ENCODE peak calls at places on chromosomes 3 and 15, in ten cellular contexts. S is SJSA1; R is naive thymus-derived CD4-positive, alpha-beta T cell; P is left ventricle myocardium inferior; J is stomach; Z is uterus; Q is IMR-90; Y is breast epithelium; B is GM23338; M is HL-60. X is an unnamed sample.
A peak's percentile ranks its signal among the peaks of the same experiment; 100 is the strongest.

GRCh38 chr3:76669305-76669704 is 370.6 kb upstream of the ROBO2 start:
- DNase-seq in S (no peak), P (no peak), Q (no peak), J (no peak), B (no peak), R (no peak), M (no peak), Z (no peak), Y (no peak), X (no peak)

GRCh38 chr15:49168026-49168425 is 2.0 kb upstream of the GALK2 start:
- DNase-seq in S (no peak), P (no peak), B (no peak), R (no peak), Q (no peak), Y (no peak), J (no peak), Z (no peak), M (no peak), X (no peak)

GRCh38 chr3:156456771-156457224 is 98.1 kb downstream of the SSR3 start:
- DNase-seq in Q (peak; percentile 13), S (peak; percentile 58), Z (no peak), P (no peak), J (no peak), Y (no peak), M (no peak), R (no peak), B (peak; percentile 63), X (no peak)

GRCh38 chr3:127438951-127439350 is 151.1 kb upstream of the PRR20G start:
- DNase-seq in Y (no peak), M (no peak), P (no peak), Q (no peak), S (no peak), J (peak; percentile 15), Z (no peak), R (no peak), B (no peak), X (peak; percentile 32)

GRCh38 chr15:48861813-48862431 is 16.0 kb upstream of the EID1 start:
- DNase-seq in Y (no peak), M (peak; percentile 63), S (peak; percentile 58), Z (no peak), P (no peak), J (no peak), Q (peak; percentile 82), R (peak; percentile 69), B (peak; percentile 82), X (no peak)

GRCh38 chr3:15120986-15121385 is 22.0 kb upstream of the RBSN start:
- DNase-seq in R (no peak), P (no peak), S (no peak), Z (no peak), M (no peak), B (no peak), J (no peak), Q (no peak), Y (no peak), X (no peak)

GRCh38 chr3:40143283-40144090 is 166.0 kb upstream of the EIF1B start:
- DNase-seq in R (no peak), Z (no peak), P (no peak), Y (no peak), J (no peak), Q (no peak), M (no peak), S (no peak), B (no peak), X (no peak)

GRCh38 chr3:55000546-55000945 is 72.7 kb upstream of the LRTM1 start:
- DNase-seq in S (peak; percentile 46), B (no peak), Y (no peak), P (no peak), M (no peak), Q (peak; percentile 93), J (no peak), R (no peak), Z (no peak), X (no peak)

GRCh38 chr3:155334215-155334896 is 40.9 kb upstream of the STRIT1 start:
- DNase-seq in Z (no peak), P (no peak), Y (no peak), B (no peak), J (no peak), S (no peak), R (no peak), M (no peak), Q (no peak), X (no peak)
- H3K27ac ChIP-seq in Z (no peak overlapping the region), P (no peak overlapping the region), Y (no peak overlapping the region), B (no peak overlapping the region), J (no peak overlapping the region), S (no peak overlapping the region), R (no peak overlapping the region), M (peak overlapping the region; percentile 55), Q (no peak overlapping the region), X (no peak overlapping the region)

DNA sequence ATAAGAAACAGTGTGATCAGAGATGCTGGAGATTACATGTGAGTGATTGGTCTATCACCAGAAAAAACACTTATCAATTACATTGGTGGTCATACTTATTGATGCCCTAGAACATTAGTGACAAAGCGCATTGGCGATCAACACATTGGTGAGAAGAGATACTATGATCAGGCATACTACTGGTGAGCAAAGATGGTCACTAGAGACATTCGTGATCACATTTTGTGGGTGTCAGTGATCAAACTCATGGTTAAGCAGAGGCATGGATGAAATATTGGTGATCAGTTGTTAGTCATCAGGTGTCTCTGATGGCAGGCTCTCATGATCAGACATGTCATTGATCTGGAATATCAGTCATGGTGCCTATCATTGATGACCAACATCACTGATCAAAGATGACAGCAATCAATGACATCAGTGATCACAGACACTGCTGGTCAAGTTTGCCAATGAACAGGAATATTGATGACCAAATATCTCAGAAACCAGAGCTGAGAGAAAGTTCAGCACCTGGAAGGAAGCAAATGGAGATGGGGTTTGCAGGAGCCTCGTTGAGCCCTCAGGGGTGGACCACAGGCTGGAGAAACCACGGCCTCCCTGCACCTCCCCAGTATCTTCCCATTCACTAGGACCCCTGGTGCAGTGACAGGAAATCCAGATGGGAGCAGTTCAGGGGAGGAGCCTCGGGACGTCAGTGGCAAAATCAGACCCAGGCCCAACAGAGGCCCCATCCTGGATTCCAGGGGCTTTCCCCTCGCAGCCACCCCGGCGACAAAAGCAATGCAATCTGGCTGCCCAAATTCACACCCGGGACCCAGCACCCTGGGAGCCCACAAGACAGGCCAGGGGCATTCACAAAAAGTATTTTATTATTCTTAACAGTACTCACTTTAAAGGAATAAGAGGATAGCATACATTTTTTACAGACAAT is 12.2 kb upstream of the DNAJB8 start:
- DNase-seq in P (no peak), Q (no peak), M (no peak), B (no peak), J (no peak), S (no peak), Y (no peak), Z (no peak), R (no peak), X (no peak)
- H3K27me3 ChIP-seq in P (peaks cover 91% of the 10 kb centered on the region), Q (peaks cover 21% of the 10 kb centered on the region), M (no peaks in the 10 kb centered on the region), B (peaks cover 100% of the 10 kb centered on the region), J (peaks cover 5% of the 10 kb centered on the region), S (no peaks in the 10 kb centered on the region), Y (peaks cover 3% of the 10 kb centered on the region), Z (no peaks in the 10 kb centered on the region), R (peaks cover 7% of the 10 kb centered on the region), X (no peaks in the 10 kb centered on the region)

GRCh38 chr3:43768594-43768993 is 77.9 kb downstream of the ABHD5 start:
- DNase-seq in Q (peak; percentile 31), B (no peak), J (no peak), M (no peak), P (peak; percentile 25), Z (no peak), R (no peak), S (no peak), Y (no peak), X (no peak)

GRCh38 chr3:43766672-43767465 is 76.1 kb downstream of the ABHD5 start:
- DNase-seq in Y (no peak), J (no peak), B (no peak), Q (peak; percentile 77), R (no peak), P (no peak), S (peak; percentile 10), Z (no peak), M (no peak), X (no peak)

GRCh38 chr3:43770426-43771103 is 79.8 kb downstream of the ABHD5 start:
- DNase-seq in R (no peak), J (peak; percentile 74), S (no peak), B (no peak), Z (peak; percentile 37), M (no peak), Q (no peak), P (peak; percentile 55), Y (no peak), X (peak; percentile 89)

GRCh38 chr3:43769471-43770425 is 79.0 kb downstream of the ABHD5 start:
- DNase-seq in B (peak; percentile 100), J (peak; percentile 97), Q (peak; percentile 91), R (peak; percentile 75), Z (peak; percentile 93), P (peak; percentile 96), Y (peak; percentile 96), M (peak; percentile 89), S (peak; percentile 95), X (peak; percentile 76)

GRCh38 chr3:43769097-43769470 is 78.3 kb downstream of the ABHD5 start:
- DNase-seq in M (no peak), J (no peak), P (no peak), Y (no peak), B (no peak), S (no peak), R (no peak), Q (no peak), Z (no peak), X (no peak)
- H3K27ac ChIP-seq in M (no peak overlapping the region), J (peak overlapping the region; percentile 79), P (peak overlapping the region; percentile 90), Y (peak overlapping the region; percentile 77), B (no peak overlapping the region), S (no peak overlapping the region), R (no peak overlapping the region), Q (no peak overlapping the region), Z (no peak overlapping the region), X (no peak overlapping the region)

GRCh38 chr15:91268510-91268909 is 168.5 kb downstream of the SV2B start:
- DNase-seq in B (peak; percentile 79), P (no peak), S (no peak), J (no peak), Z (no peak), R (no peak), Y (no peak), M (peak; percentile 38), Q (no peak), X (no peak)

GRCh38 chr15:91261345-91261744 is 161.3 kb downstream of the SV2B start:
- DNase-seq in Z (no peak), B (no peak), J (no peak), M (no peak), R (no peak), Y (no peak), S (no peak), P (no peak), Q (no peak), X (no peak)

GRCh38 chr15:91263632-91264477 is 163.8 kb downstream of the SV2B start:
- DNase-seq in Z (peak; percentile 70), R (no peak), B (no peak), Q (peak; percentile 17), M (peak; percentile 63), S (peak; percentile 20), P (peak; percentile 76), J (no peak), Y (no peak), X (peak; percentile 52)

GRCh38 chr15:91265431-91265940 is 165.4 kb downstream of the SV2B start:
- DNase-seq in R (no peak), S (no peak), Y (no peak), J (no peak), P (no peak), Z (no peak), B (no peak), M (peak; percentile 39), Q (no peak), X (no peak)

DNA sequence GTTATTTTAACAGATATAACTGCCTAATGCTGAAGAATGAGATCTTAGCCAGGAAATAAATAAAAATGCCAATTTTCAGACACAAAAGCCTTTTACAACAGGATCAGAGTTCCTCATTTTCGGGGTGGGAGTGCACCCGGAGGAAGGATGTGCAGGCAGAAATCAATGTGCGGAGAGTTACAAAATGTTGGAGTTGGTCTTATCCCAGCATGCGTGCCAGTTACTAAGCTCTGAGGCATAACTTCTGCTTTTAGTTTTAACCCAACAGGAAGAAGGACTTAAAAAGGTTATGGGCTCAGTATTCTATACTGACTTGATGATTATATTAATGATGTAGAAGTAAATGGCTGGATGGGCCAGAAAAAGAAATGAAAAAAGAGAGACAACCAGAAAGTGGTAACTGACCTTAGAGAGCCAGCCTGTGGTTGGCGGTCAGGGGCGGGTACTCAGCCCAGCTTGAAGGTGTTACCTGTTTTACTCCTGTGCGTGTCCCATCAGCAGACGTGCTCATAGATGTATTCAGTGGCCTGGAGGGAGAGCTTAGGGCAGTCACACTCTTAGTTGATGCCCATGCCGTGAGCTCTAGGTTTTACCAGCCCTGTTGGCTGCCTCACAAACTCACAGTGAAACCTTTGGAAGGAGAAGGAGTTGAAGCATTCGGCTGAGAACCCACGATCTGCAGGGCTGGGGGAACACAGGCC is 164.7 kb downstream of the SV2B start:
- DNase-seq in P (no peak), J (no peak), S (no peak), M (peak; percentile 91), Q (no peak), Z (no peak), Y (no peak), B (no peak), R (no peak), X (no peak)
- H3K27me3 ChIP-seq in P (no peaks in the 10 kb centered on the region), J (no peaks in the 10 kb centered on the region), S (no peaks in the 10 kb centered on the region), M (no peaks in the 10 kb centered on the region), Q (peaks cover 13% of the 10 kb centered on the region), Z (no peaks in the 10 kb centered on the region), Y (no peaks in the 10 kb centered on the region), B (no peaks in the 10 kb centered on the region), R (no peaks in the 10 kb centered on the region), X (no peaks in the 10 kb centered on the region)

X was measured in Peyer's patch.